ENCODE peak calls at places on chromosomes 6 and 20, in four cellular contexts. F, R, H and J are unnamed samples.

GRCh38 chr6:157955675-157956074 is 26.0 kb upstream of the SYNJ2 start:
- DNase-seq in F (peak), R (no peak), H (no peak), J (no peak)

GRCh38 chr20:44848254-44849015 is 37.1 kb upstream of the YWHAB start:
- DNase-seq in F (no peak), R (no peak), H (no peak), J (no peak)

GRCh38 chr6:74409447-74409846 is 713.4 kb downstream of the CD109 start:
- DNase-seq in F (peak), R (no peak), H (peak), J (peak)

GRCh38 chr6:81614292-81614691 is 138.2 kb downstream of the TENT5A start:
- DNase-seq in F (peak), R (no peak), H (peak), J (no peak)

GRCh38 chr6:15544321-15544900 is 118.4 kb downstream of the DTNBP1 start:
- DNase-seq in F (no peak), R (no peak), H (no peak), J (no peak)

GRCh38 chr20:32526125-32526524 is 59.0 kb downstream of the NOL4L start:
- DNase-seq in F (no peak), R (no peak), H (no peak), J (no peak)

GRCh38 chr6:25774120-25774730 is 19.7 kb downstream of the SLC17A4 start:
- DNase-seq in F (no peak), R (no peak), H (no peak), J (no peak)

GRCh38 chr6:107075951-107076381 is 39.3 kb downstream of the BEND3 start:
- DNase-seq in F (no peak), R (no peak), H (no peak), J (no peak)

GRCh38 chr6:28474441-28475219 is 31.3 kb upstream of the ZSCAN23 start:
- DNase-seq in F (peak), R (peak), H (peak), J (peak)

GRCh38 chr6:147283460-147283859 is 79.2 kb downstream of the STXBP5 start:
- DNase-seq in F (no peak), R (no peak), H (no peak), J (no peak)

GRCh38 chr6:43436577-43437282 is 9.4 kb downstream of the ABCC10 start:
- DNase-seq in F (peak), R (no peak), H (peak), J (no peak)

GRCh38 chr6:7171119-7171518 is 63.4 kb downstream of the RREB1 start:
- DNase-seq in F (peak), R (no peak), H (no peak), J (no peak)

DNA sequence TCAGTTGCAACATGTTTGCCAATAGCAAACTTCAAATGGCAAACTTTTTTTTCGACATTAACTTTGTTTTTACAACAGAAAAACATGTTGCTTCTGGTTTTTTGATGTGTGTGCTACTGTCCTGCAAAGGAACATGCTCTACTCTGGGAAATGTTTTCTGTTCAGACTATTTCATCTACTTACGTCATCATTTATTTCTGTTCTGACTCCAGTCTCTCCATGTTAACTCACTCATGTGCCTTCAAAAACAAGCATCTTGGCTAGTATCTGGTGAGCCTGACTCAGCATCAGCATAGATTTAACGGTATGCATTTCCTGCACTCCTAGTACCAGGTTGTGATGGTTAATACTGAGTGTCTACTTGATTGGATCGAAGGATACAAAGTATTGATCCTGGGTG is 36.1 kb upstream of the MAP7 start:
- DNase-seq in F (no peak), R (no peak), H (no peak), J (no peak)
- TF ChIP-seq MAX in F (no peak), R (no peak), H (no peak), J (no peak)

DNA sequence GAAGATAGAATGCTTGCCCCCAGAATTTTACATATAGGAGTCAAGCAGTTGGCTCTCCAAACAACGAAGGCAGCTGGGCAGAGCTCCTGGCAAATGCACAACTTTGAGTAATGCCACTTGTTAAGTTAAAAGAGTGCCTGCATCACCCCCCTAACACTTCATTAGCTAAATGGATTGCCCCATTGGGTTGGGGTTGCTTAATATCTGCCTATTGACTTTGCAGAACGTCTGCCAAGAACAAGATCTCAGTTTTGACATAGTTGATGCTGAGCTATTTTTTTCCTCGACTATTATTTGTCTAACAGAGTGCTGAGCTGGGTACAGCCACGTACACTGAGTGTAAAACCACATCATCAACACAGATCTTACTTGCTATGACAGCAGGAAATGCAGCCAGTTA is 12.1 kb downstream of the ANKRD60 start:
- DNase-seq in F (no peak), R (no peak), H (no peak), J (no peak)
- TF ChIP-seq POLR2AphosphoS5 in F (no peak), R (no peak), H (no peak), J (no peak)

GRCh38 chr6:169724554-169725269 is 412 bp upstream of the PHF10 start:
- DNase-seq in F (peak), R (peak), H (no peak), J (no peak)
- TF ChIP-seq MAX in F (peak), R (peak), H (no peak), J (peak)

DNA sequence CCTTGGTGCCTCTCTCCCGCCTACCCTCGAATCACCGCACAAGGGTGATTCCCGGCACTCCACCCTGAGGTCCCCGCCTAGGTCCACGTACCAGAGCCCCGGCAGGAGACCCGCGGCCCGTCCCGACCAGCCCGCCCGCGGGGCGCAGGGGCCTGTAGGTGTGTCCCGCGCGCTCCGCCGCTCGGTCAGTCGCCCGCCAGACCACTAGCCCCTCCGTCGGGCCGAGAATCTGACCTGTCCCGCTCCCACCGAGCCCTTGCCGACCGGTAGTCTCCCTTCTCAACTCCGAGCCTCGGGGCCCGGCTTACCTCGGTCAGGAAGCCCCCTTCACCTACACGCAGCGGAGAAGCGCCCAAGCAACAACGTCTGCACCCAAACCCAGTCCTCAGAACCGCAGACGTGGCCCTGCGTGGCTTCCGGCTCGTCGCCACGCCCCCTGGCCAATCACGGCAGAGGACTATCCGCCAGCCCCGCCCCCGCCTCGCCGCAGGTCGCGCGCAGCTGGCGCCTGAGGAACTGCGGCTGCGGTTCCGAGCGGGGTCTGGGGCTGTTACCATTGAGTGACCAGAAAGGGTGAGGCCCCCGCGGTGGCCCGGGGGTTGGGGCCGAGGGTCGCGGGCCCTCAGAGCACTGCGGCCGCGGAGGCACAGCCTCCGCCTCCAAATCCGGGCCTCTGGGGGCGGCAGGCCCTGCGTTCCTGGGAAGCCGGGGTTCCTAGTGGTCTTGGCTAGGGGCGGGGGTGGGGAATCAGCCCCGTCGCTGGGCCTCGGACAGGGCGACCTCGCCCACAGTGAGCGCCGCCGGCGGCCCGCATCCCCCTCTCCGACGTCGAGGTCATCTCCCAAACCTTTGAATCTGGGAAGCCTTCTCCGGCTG is at the start of the genes PGM3 and RWDD2A:
- DNase-seq in F (peak), R (peak), H (peak), J (peak)
- TF ChIP-seq POLR2AphosphoS5 in F (peak), R (peak), H (peak), J (peak)

GRCh38 chr6:42165016-42165415 is 8.1 kb upstream of the GUCA1A start:
- DNase-seq in F (no peak), R (no peak), H (no peak), J (no peak)
- TF ChIP-seq MAX in F (no peak), R (no peak), H (no peak), J (no peak)

GRCh38 chr6:40714576-40715500 is 127.7 kb upstream of the LRFN2 start:
- DNase-seq in F (peak), R (no peak), H (no peak), J (no peak)
- TF ChIP-seq POLR2AphosphoS5 in F (no peak), R (no peak), H (no peak), J (no peak)

GRCh38 chr6:115896538-115897129 is 164.1 kb downstream of the FRK start:
- DNase-seq in F (peak), R (peak), H (peak), J (peak)
- TF ChIP-seq MAX in F (no peak), R (no peak), H (no peak), J (no peak)